ENCODE peak calls at places on chromosomes 16 and 17, in nine cellular contexts. T is pancreas; Z is lower leg skin; K is NCI-H524 treated with DMSO at 0.1 percent for 48 hours; Q is right cardiac atrium; I is tibial artery; W is fibroblast of the conjunctiva; N is activated CD8-positive, alpha-beta memory T cell treated with anti-CD3 and anti-CD28 coated beads, Interleukin-2, amount 50 U/mL, for 4 hours; M is EL. X is an unnamed sample.

GRCh38 chr16:87099001-87099740 is 218.0 kb downstream of the C16orf95 start:
- DNase-seq in T (peak), Z (no peak), K (no peak), Q (no peak), I (no peak), W (no peak), N (no peak), M (no peak), X (no peak)

GRCh38 chr17:51362818-51363598 is 102.7 kb downstream of the UTP18 start:
- DNase-seq in T (no peak), Z (no peak), K (no peak), Q (peak), I (no peak), W (no peak), N (no peak), M (no peak), X (no peak)

GRCh38 chr16:66512589-66513404 is 37.1 kb downstream of the TK2 start:
- DNase-seq in T (no peak), Z (no peak), K (no peak), Q (peak), I (peak), W (no peak), N (no peak), M (peak), X (no peak)

GRCh38 chr16:65756163-65756562 is 610.3 kb upstream of the CDH5 start:
- DNase-seq in T (no peak), Z (no peak), K (no peak), Q (no peak), I (no peak), W (no peak), N (no peak), M (no peak), X (no peak)

GRCh38 chr16:75379911-75380847 is 53.1 kb downstream of the CFDP1 start:
- DNase-seq in T (no peak), Z (peak), K (no peak), Q (peak), I (no peak), W (no peak), N (peak), M (no peak), X (no peak)

GRCh38 chr16:27242398-27242797 is 26.2 kb downstream of the NSMCE1 start:
- DNase-seq in T (no peak), Z (no peak), K (no peak), Q (no peak), I (peak), W (no peak), N (peak), M (no peak), X (no peak)

GRCh38 chr16:53129281-53130192 is 74.7 kb downstream of the CHD9 start:
- DNase-seq in T (no peak), Z (no peak), K (no peak), Q (no peak), I (no peak), W (no peak), N (no peak), M (peak), X (no peak)

GRCh38 chr16:80994451-80994850 is 12.2 kb downstream of the CMC2 start:
- DNase-seq in T (no peak), Z (no peak), K (no peak), Q (no peak), I (no peak), W (no peak), N (no peak), M (peak), X (no peak)

GRCh38 chr17:79019631-79020584 is 4.1 kb upstream of the C1QTNF1 start:
- DNase-seq in T (no peak), Z (peak), K (peak), Q (peak), I (peak), W (peak), N (peak), M (peak), X (no peak)

GRCh38 chr17:48722924-48723554 is at the start of gene PRAC2:
- DNase-seq in T (no peak), Z (no peak), K (no peak), Q (peak), I (no peak), W (no peak), N (no peak), M (no peak), X (no peak)

GRCh38 chr17:42913527-42913926 is 12.9 kb downstream of the G6PC1 start:
- DNase-seq in T (no peak), Z (no peak), K (no peak), Q (no peak), I (peak), W (no peak), N (no peak), M (no peak), X (no peak)

GRCh38 chr17:60659156-60659555 is 18.5 kb upstream of the BCAS3 start:
- DNase-seq in T (no peak), Z (no peak), K (no peak), Q (no peak), I (no peak), W (no peak), N (no peak), M (no peak), X (no peak)

GRCh38 chr17:56085576-56086267 is 67.6 kb upstream of the ANKFN1 start:
- DNase-seq in T (no peak), Z (no peak), K (no peak), Q (no peak), I (no peak), W (no peak), N (no peak), M (no peak), X (no peak)

GRCh38 chr17:40307001-40307690 is 1.8 kb upstream of the RARA start:
- DNase-seq in T (peak), Z (no peak), K (no peak), Q (peak), I (no peak), W (peak), N (no peak), M (peak), X (no peak)

GRCh38 chr16:69201787-69202186 is 14.8 kb downstream of the SNTB2 start:
- DNase-seq in T (no peak), Z (no peak), K (no peak), Q (no peak), I (no peak), W (no peak), N (no peak), M (no peak), X (no peak)

GRCh38 chr17:39736319-39737165 is 1.2 kb upstream of the GRB7 start:
- DNase-seq in T (peak), Z (no peak), K (no peak), Q (peak), I (no peak), W (no peak), N (no peak), M (no peak), X (no peak)

GRCh38 chr16:66382966-66383299 is 16.4 kb downstream of the CDH5 start:
- DNase-seq in T (no peak), Z (no peak), K (no peak), Q (no peak), I (no peak), W (no peak), N (no peak), M (peak), X (no peak)

GRCh38 chr17:60554377-60554788 is 28.3 kb upstream of the APPBP2 start:
- DNase-seq in T (no peak), Z (no peak), K (peak), Q (peak), I (no peak), W (peak), N (no peak), M (peak), X (no peak)

GRCh38 chr16:87346517-87347060 is 29.4 kb upstream of the C16orf95 start:
- DNase-seq in T (no peak), Z (no peak), K (no peak), Q (no peak), I (no peak), W (no peak), N (no peak), M (no peak), X (no peak)

GRCh38 chr16:10729104-10729503 is 14.5 kb upstream of the NUBP1 start:
- DNase-seq in T (no peak), Z (no peak), K (no peak), Q (no peak), I (no peak), W (no peak), N (no peak), M (no peak), X (no peak)

GRCh38 chr17:11535231-11535630 is 63.0 kb upstream of the DNAH9 start:
- DNase-seq in T (no peak), Z (no peak), K (no peak), Q (no peak), I (no peak), W (no peak), N (no peak), M (no peak), X (no peak)

GRCh38 chr17:10628756-10629155 is 28.4 kb downstream of the MYH3 start:
- DNase-seq in T (no peak), Z (no peak), K (no peak), Q (no peak), I (no peak), W (no peak), N (no peak), M (no peak), X (no peak)

GRCh38 chr17:60170835-60171752 is 21.3 kb downstream of the CA4 start:
- DNase-seq in T (no peak), Z (no peak), K (no peak), Q (no peak), I (no peak), W (no peak), N (no peak), M (no peak), X (no peak)

GRCh38 chr16:727291-727977 is 528 bp downstream of the HAGHL start:
- DNase-seq in T (peak), Z (no peak), K (no peak), Q (peak), I (no peak), W (no peak), N (no peak), M (peak), X (no peak)

GRCh38 chr16:68406458-68407041 is 41.8 kb downstream of the SMPD3 start:
- DNase-seq in T (no peak), Z (no peak), K (no peak), Q (no peak), I (no peak), W (no peak), N (no peak), M (peak), X (no peak)

GRCh38 chr16:58421529-58421928 is 29.3 kb downstream of the GINS3 start:
- DNase-seq in T (no peak), Z (no peak), K (no peak), Q (peak), I (no peak), W (no peak), N (no peak), M (peak), X (no peak)

GRCh38 chr16:30740364-30741251 is 7.6 kb upstream of the PHKG2 start:
- DNase-seq in T (peak), Z (peak), K (no peak), Q (peak), I (peak), W (peak), N (no peak), M (peak), X (peak)

GRCh38 chr16:84569382-84569987 is 48.4 kb downstream of the COTL1 start:
- DNase-seq in T (no peak), Z (peak), K (no peak), Q (no peak), I (no peak), W (no peak), N (no peak), M (no peak), X (no peak)

GRCh38 chr17:68089881-68090280 is 54.3 kb downstream of the KPNA2 start:
- DNase-seq in T (no peak), Z (peak), K (no peak), Q (no peak), I (no peak), W (no peak), N (peak), M (peak), X (no peak)

GRCh38 chr17:77471984-77472836 is 331.4 kb downstream of the SEC14L1 start:
- DNase-seq in T (no peak), Z (no peak), K (no peak), Q (peak), I (no peak), W (peak), N (no peak), M (peak), X (no peak)

GRCh38 chr17:27296427-27296979 is 2.6 kb downstream of the WSB1 start:
- DNase-seq in T (no peak), Z (no peak), K (no peak), Q (no peak), I (no peak), W (peak), N (no peak), M (peak), X (no peak)